ENCODE peak calls at places on chromosomes 7 and 10, in five cellular contexts. W, N, V, Z and M are unnamed samples.
A peak's percentile ranks its signal among the peaks of the same experiment; 100 is the strongest.

GRCh38 chr7:96322373-96322695 is 436 bp upstream of the SLC25A13 start:
- DNase-seq in W (no peak), N (no peak), V (no peak), Z (no peak), M (no peak)

GRCh38 chr7:50317221-50317678 is 12.7 kb downstream of the IKZF1 start:
- DNase-seq in W (no peak), N (no peak), V (no peak), Z (no peak), M (no peak)

GRCh38 chr7:65832281-65832680 is 40.6 kb upstream of the VKORC1L1 start:
- DNase-seq in W (no peak), N (no peak), V (no peak), Z (peak; percentile 54), M (no peak)

GRCh38 chr7:81415181-81415580 is 354.7 kb downstream of the HGF start:
- DNase-seq in W (no peak), N (no peak), V (no peak), Z (peak; percentile 64), M (no peak)

GRCh38 chr7:4037877-4038276 is 644.2 kb upstream of the FOXK1 start:
- DNase-seq in W (no peak), N (no peak), V (no peak), Z (no peak), M (no peak)

GRCh38 chr10:52631146-52631545 is 141.4 kb downstream of the MBL2 start:
- DNase-seq in W (no peak), N (no peak), V (no peak), Z (no peak), M (no peak)

GRCh38 chr10:16967000-16967865 is 150.0 kb upstream of the RSU1 start:
- DNase-seq in W (no peak), N (no peak), V (no peak), Z (peak; percentile 91), M (no peak)

GRCh38 chr10:90344226-90344625 is 513.6 kb downstream of the HTR7 start:
- DNase-seq in W (no peak), N (no peak), V (no peak), Z (no peak), M (no peak)

GRCh38 chr7:22251906-22252495 is 105.0 kb downstream of the RAPGEF5 start:
- DNase-seq in W (no peak), N (no peak), V (no peak), Z (no peak), M (no peak)

GRCh38 chr10:44195120-44196007 is 189.5 kb downstream of the CXCL12 start:
- DNase-seq in W (peak; percentile 28), N (no peak), V (no peak), Z (peak; percentile 96), M (no peak)

GRCh38 chr10:130935897-130936550 is 375.5 kb downstream of the TCERG1L start:
- DNase-seq in W (no peak), N (no peak), V (no peak), Z (no peak), M (no peak)

GRCh38 chr7:123367508-123368122 is 166.8 kb downstream of the IQUB start:
- DNase-seq in W (peak; percentile 15), N (no peak), V (no peak), Z (no peak), M (peak; percentile 57)

GRCh38 chr7:43721193-43721806 is 8.0 kb downstream of the COA1 start:
- DNase-seq in W (peak; percentile 23), N (no peak), V (no peak), Z (peak; percentile 69), M (no peak)